ENCODE peak calls at places on chromosomes 2 and 18, in ten cellular contexts. M, I, V, Y, H, W, G, B, O and J are unnamed samples.

GRCh38 chr2:154620490-154620889 is 78.0 kb upstream of the KCNJ3 start:
- DNase-seq in M (no peak), I (no peak), V (no peak), Y (no peak), H (no peak), W (no peak), G (no peak), B (no peak), O (no peak), J (no peak)

GRCh38 chr2:240125749-240126148 is 10.4 kb downstream of the COPS9 start:
- DNase-seq in M (no peak), I (no peak), V (no peak), Y (no peak), H (no peak), W (no peak), G (no peak), B (no peak), O (no peak), J (no peak)

GRCh38 chr2:106160786-106161261 is 33.3 kb downstream of the UXS1 start:
- DNase-seq in M (no peak), I (no peak), V (no peak), Y (no peak), H (peak; percentile 58), W (no peak), G (no peak), B (peak; percentile 28), O (no peak), J (no peak)

GRCh38 chr2:68935471-68935870 is 17.2 kb downstream of the GKN2 start:
- DNase-seq in M (no peak), I (no peak), V (no peak), Y (no peak), H (no peak), W (no peak), G (no peak), B (no peak), O (no peak), J (no peak)

GRCh38 chr2:233419626-233420431 is 65.5 kb downstream of the DGKD start:
- DNase-seq in M (peak; percentile 42), I (peak; percentile 55), V (no peak), Y (no peak), H (peak; percentile 70), W (no peak), G (peak; percentile 68), B (peak; percentile 9), O (no peak), J (no peak)

GRCh38 chr18:31490387-31490786 is 7.6 kb upstream of the DSG2 start:
- DNase-seq in M (no peak), I (peak; percentile 51), V (no peak), Y (no peak), H (no peak), W (no peak), G (no peak), B (no peak), O (no peak), J (no peak)

GRCh38 chr2:209624192-209624938 is 147.3 kb upstream of the UNC80 start:
- DNase-seq in M (no peak), I (no peak), V (no peak), Y (no peak), H (no peak), W (no peak), G (no peak), B (no peak), O (no peak), J (no peak)

GRCh38 chr2:172105715-172106124 is 3.0 kb upstream of the DLX2 start:
- DNase-seq in M (no peak), I (peak; percentile 9), V (no peak), Y (no peak), H (no peak), W (no peak), G (no peak), B (no peak), O (no peak), J (no peak)

GRCh38 chr2:158912122-158912521 is 56.3 kb upstream of the TANC1 start:
- DNase-seq in M (no peak), I (no peak), V (no peak), Y (no peak), H (no peak), W (no peak), G (no peak), B (no peak), O (no peak), J (no peak)

GRCh38 chr2:134401789-134402188 is 147.9 kb downstream of the MGAT5 start:
- DNase-seq in M (no peak), I (no peak), V (no peak), Y (no peak), H (peak; percentile 24), W (peak; percentile 30), G (no peak), B (no peak), O (no peak), J (no peak)

GRCh38 chr2:197309369-197310231 is 980 bp downstream of the ANKRD44 start:
- DNase-seq in M (no peak), I (peak; percentile 60), V (peak; percentile 34), Y (no peak), H (peak; percentile 14), W (peak; percentile 27), G (peak; percentile 36), B (peak; percentile 41), O (peak; percentile 63), J (peak; percentile 55)

GRCh38 chr2:137252934-137253333 is 487.6 kb downstream of the THSD7B start:
- DNase-seq in M (no peak), I (no peak), V (no peak), Y (no peak), H (no peak), W (peak; percentile 44), G (no peak), B (no peak), O (no peak), J (no peak)

GRCh38 chr2:238921681-238922319 is 73.9 kb downstream of the TWIST2 start:
- DNase-seq in M (no peak), I (no peak), V (no peak), Y (no peak), H (no peak), W (no peak), G (no peak), B (no peak), O (no peak), J (no peak)

GRCh38 chr2:219446101-219446504 is 11.5 kb downstream of the SPEG start:
- DNase-seq in M (no peak), I (no peak), V (peak; percentile 20), Y (no peak), H (no peak), W (peak; percentile 33), G (no peak), B (no peak), O (no peak), J (no peak)

GRCh38 chr2:107735206-107735605 is 91.5 kb upstream of the RGPD4 start:
- DNase-seq in M (no peak), I (no peak), V (no peak), Y (no peak), H (no peak), W (no peak), G (no peak), B (no peak), O (no peak), J (no peak)

GRCh38 chr2:112314856-112315255 is 39.5 kb downstream of the ZC3H6 start:
- DNase-seq in M (no peak), I (no peak), V (no peak), Y (no peak), H (no peak), W (no peak), G (no peak), B (no peak), O (no peak), J (no peak)

GRCh38 chr2:216920150-216920846 is 60.4 kb upstream of the TNP1 start:
- DNase-seq in M (no peak), I (no peak), V (no peak), Y (no peak), H (no peak), W (no peak), G (no peak), B (no peak), O (no peak), J (no peak)

GRCh38 chr18:57961876-57962505 is 82.0 kb upstream of the NEDD4L start:
- DNase-seq in M (no peak), I (no peak), V (no peak), Y (no peak), H (no peak), W (peak; percentile 24), G (no peak), B (no peak), O (no peak), J (no peak)

GRCh38 chr2:196718796-196719564 is 79.5 kb downstream of the CCDC150 start:
- DNase-seq in M (no peak), I (no peak), V (peak; percentile 26), Y (peak; percentile 66), H (peak; percentile 65), W (peak; percentile 75), G (no peak), B (no peak), O (peak; percentile 57), J (peak; percentile 74)

GRCh38 chr2:234410526-234410925 is 86.4 kb downstream of the ARL4C start:
- DNase-seq in M (no peak), I (no peak), V (no peak), Y (no peak), H (no peak), W (no peak), G (no peak), B (no peak), O (no peak), J (no peak)

GRCh38 chr2:197205590-197206215 is 104.9 kb downstream of the ANKRD44 start:
- DNase-seq in M (peak; percentile 67), I (peak; percentile 53), V (no peak), Y (no peak), H (no peak), W (no peak), G (peak; percentile 89), B (peak; percentile 42), O (no peak), J (no peak)

GRCh38 chr18:79749251-79750191 is 48.2 kb upstream of the KCNG2 start:
- DNase-seq in M (no peak), I (no peak), V (no peak), Y (no peak), H (no peak), W (no peak), G (no peak), B (no peak), O (no peak), J (no peak)

GRCh38 chr2:176100547-176101140 is 1.0 kb downstream of the HOXD12 start:
- DNase-seq in M (no peak), I (no peak), V (no peak), Y (no peak), H (no peak), W (no peak), G (no peak), B (no peak), O (no peak), J (no peak)

GRCh38 chr18:13581496-13581895 is 144.9 kb downstream of the FAM210A start:
- DNase-seq in M (no peak), I (no peak), V (no peak), Y (no peak), H (no peak), W (no peak), G (no peak), B (no peak), O (no peak), J (no peak)

GRCh38 chr2:241188386-241189092 is at the start of gene ANO7:
- DNase-seq in M (no peak), I (no peak), V (no peak), Y (no peak), H (no peak), W (no peak), G (no peak), B (no peak), O (no peak), J (no peak)

GRCh38 chr2:86704482-86704971 is 15.6 kb upstream of the RMND5A start:
- DNase-seq in M (no peak), I (no peak), V (no peak), Y (peak; percentile 51), H (peak; percentile 42), W (peak; percentile 66), G (no peak), B (no peak), O (no peak), J (no peak)

GRCh38 chr2:30030361-30030760 is 109.0 kb upstream of the ALK start:
- DNase-seq in M (no peak), I (no peak), V (no peak), Y (no peak), H (no peak), W (no peak), G (no peak), B (no peak), O (no peak), J (no peak)

GRCh38 chr2:47129191-47129711 is 25.9 kb downstream of the STPG4 start:
- DNase-seq in M (no peak), I (no peak), V (no peak), Y (no peak), H (peak; percentile 21), W (no peak), G (no peak), B (no peak), O (peak; percentile 52), J (no peak)